ENCODE peak calls at places on chromosomes 3 and 15, in six cellular contexts. Q is choroid plexus epithelial cell; C is fibroblast of pulmonary artery; K is neural progenitor cell; R is activated CD8-positive, alpha-beta T cell treated with anti-CD3 and anti-CD28 coated beads for 36 hours; I is NCI-H1105. P is an unnamed sample.

GRCh38 chr3:129602730-129603560 is 3.5 kb downstream of the PLXND1 start:
- DNase-seq in Q (peak), C (peak), K (peak), R (no peak), I (no peak), P (peak)

GRCh38 chr3:107598926-107599754 is 76.4 kb downstream of the BBX start:
- DNase-seq in Q (peak), C (peak), K (peak), R (peak), I (peak), P (peak)

GRCh38 chr3:60363817-60364216 is 887.4 kb downstream of the FHIT start:
- DNase-seq in Q (peak), C (no peak), K (no peak), R (peak), I (no peak), P (peak)

GRCh38 chr15:63093486-63094205 is 28.0 kb upstream of the LACTB start:
- DNase-seq in Q (peak), C (peak), K (peak), R (peak), I (peak), P (no peak)

GRCh38 chr15:83078712-83079111 is 11.7 kb upstream of the BTBD1 start:
- DNase-seq in Q (no peak), C (no peak), K (no peak), R (no peak), I (no peak), P (no peak)

GRCh38 chr3:188323067-188323842 is 169.3 kb downstream of the LPP start:
- DNase-seq in Q (no peak), C (no peak), K (no peak), R (peak), I (no peak), P (no peak)

GRCh38 chr3:33035596-33035995 is 61.4 kb downstream of the GLB1 start:
- DNase-seq in Q (peak), C (peak), K (no peak), R (no peak), I (no peak), P (peak)

GRCh38 chr3:61358364-61358763 is 107.1 kb upstream of the FHIT start:
- DNase-seq in Q (peak), C (peak), K (no peak), R (no peak), I (no peak), P (no peak)

GRCh38 chr3:22276351-22276750 is 525.3 kb upstream of the ZNF385D start:
- DNase-seq in Q (no peak), C (no peak), K (no peak), R (no peak), I (no peak), P (no peak)

GRCh38 chr15:57213783-57214366 is 162.4 kb upstream of the CGNL1 start:
- DNase-seq in Q (peak), C (peak), K (peak), R (no peak), I (peak), P (peak)

GRCh38 chr15:91549581-91549980 is 303.9 kb upstream of the SLCO3A1 start:
- DNase-seq in Q (no peak), C (no peak), K (no peak), R (no peak), I (no peak), P (no peak)

GRCh38 chr15:38085931-38086562 is 151.6 kb downstream of the TMCO5A start:
- DNase-seq in Q (peak), C (peak), K (no peak), R (no peak), I (no peak), P (peak)

GRCh38 chr15:94008101-94009080 is 223.0 kb upstream of the MCTP2 start:
- DNase-seq in Q (no peak), C (no peak), K (no peak), R (no peak), I (no peak), P (peak)

GRCh38 chr3:48915296-48915695 is 3.3 kb upstream of the ARIH2 start:
- DNase-seq in Q (peak), C (no peak), K (no peak), R (peak), I (no peak), P (no peak)

GRCh38 chr3:13134166-13134878 is 61.1 kb upstream of the IQSEC1 start:
- DNase-seq in Q (no peak), C (no peak), K (no peak), R (no peak), I (no peak), P (no peak)

GRCh38 chr15:92981333-92981732 is 81.2 kb downstream of the CHD2 start:
- DNase-seq in Q (no peak), C (peak), K (no peak), R (no peak), I (no peak), P (peak)

GRCh38 chr3:169664034-169664820 is 715 bp upstream of the MECOM start:
- DNase-seq in Q (peak), C (peak), K (peak), R (no peak), I (no peak), P (no peak)

GRCh38 chr3:122918576-122919290 is 108.8 kb downstream of the SEMA5B start:
- DNase-seq in Q (peak), C (peak), K (peak), R (no peak), I (no peak), P (peak)

GRCh38 chr3:80439490-80439889 is 671.7 kb upstream of the ROBO1 start:
- DNase-seq in Q (no peak), C (no peak), K (no peak), R (no peak), I (no peak), P (no peak)

GRCh38 chr15:68299436-68299835 is 21.9 kb downstream of the FEM1B start:
- DNase-seq in Q (no peak), C (no peak), K (no peak), R (no peak), I (no peak), P (no peak)

GRCh38 chr3:127011270-127011992 is 28.5 kb downstream of the PLXNA1 start:
- DNase-seq in Q (peak), C (peak), K (no peak), R (no peak), I (no peak), P (no peak)

GRCh38 chr15:57041416-57041815 is 123.0 kb downstream of the TCF12 start:
- DNase-seq in Q (no peak), C (no peak), K (no peak), R (no peak), I (no peak), P (no peak)

GRCh38 chr15:74010929-74011540 is 16.5 kb downstream of the PML start:
- DNase-seq in Q (peak), C (peak), K (no peak), R (no peak), I (no peak), P (no peak)

GRCh38 chr15:90664650-90665287 is 52.4 kb upstream of the BLM start:
- DNase-seq in Q (peak), C (peak), K (no peak), R (no peak), I (no peak), P (no peak)

GRCh38 chr3:131381445-131382291 is at the start of gene NUDT16:
- DNase-seq in Q (peak), C (peak), K (peak), R (peak), I (peak), P (peak)

GRCh38 chr15:89495638-89496145 is 691 bp downstream of the RHCG start:
- DNase-seq in Q (no peak), C (no peak), K (no peak), R (no peak), I (no peak), P (no peak)

P was measured in astrocyte.